ENCODE peak calls at places on chromosomes 5 and 9, in four cellular contexts. Y is K562, B is HL-60, A is GM12878. J is an unnamed sample.

GRCh38 chr9:27340876-27341540 is 44.1 kb upstream of the EQTN start:
- DNase-seq in Y (no peak), B (no peak), A (no peak), J (no peak)

GRCh38 chr5:79552984-79553383 is 39.0 kb upstream of the HOMER1 start:
- DNase-seq in Y (no peak), B (no peak), A (no peak), J (no peak)

GRCh38 chr5:83281658-83282057 is 189.9 kb upstream of the VCAN start:
- DNase-seq in Y (no peak), B (no peak), A (no peak), J (no peak)

GRCh38 chr9:129343697-129344375 is 165.8 kb upstream of the IER5L start:
- DNase-seq in Y (no peak), B (peak; percentile 91), A (no peak), J (no peak)

GRCh38 chr9:25654417-25654816 is 23.8 kb downstream of the TUSC1 start:
- DNase-seq in Y (no peak), B (no peak), A (no peak), J (no peak)

GRCh38 chr9:4226331-4227250 is 73.3 kb downstream of the GLIS3 start:
- DNase-seq in Y (no peak), B (peak; percentile 76), A (no peak), J (no peak)

GRCh38 chr5:14902826-14903560 is 31.4 kb upstream of the ANKH start:
- DNase-seq in Y (no peak), B (no peak), A (no peak), J (no peak)

GRCh38 chr5:37448941-37449340 is 69.8 kb downstream of the WDR70 start:
- DNase-seq in Y (no peak), B (no peak), A (no peak), J (no peak)

GRCh38 chr5:72137826-72138409 is 30.6 kb downstream of the MAP1B start:
- DNase-seq in Y (no peak), B (no peak), A (no peak), J (no peak)

GRCh38 chr5:132953710-132954109 is 9.7 kb downstream of the AFF4 start:
- DNase-seq in Y (no peak), B (no peak), A (no peak), J (no peak)

GRCh38 chr5:31992377-31992776 is 181.7 kb downstream of the GOLPH3 start:
- DNase-seq in Y (no peak), B (no peak), A (no peak), J (no peak)

GRCh38 chr9:130893250-130894101 is 3.1 kb downstream of the QRFP start:
- DNase-seq in Y (peak; percentile 78), B (peak; percentile 93), A (no peak), J (no peak)

GRCh38 chr5:77256406-77256805 is 45.9 kb downstream of the PDE8B start:
- DNase-seq in Y (no peak), B (no peak), A (no peak), J (no peak)

GRCh38 chr5:77251921-77252320 is 41.4 kb downstream of the PDE8B start:
- DNase-seq in Y (no peak), B (no peak), A (no peak), J (no peak)

GRCh38 chr5:77259479-77259878 is 49.0 kb downstream of the PDE8B start:
- DNase-seq in Y (no peak), B (no peak), A (peak; percentile 38), J (no peak)

GRCh38 chr5:77258652-77259051 is 48.2 kb downstream of the PDE8B start:
- DNase-seq in Y (no peak), B (no peak), A (no peak), J (no peak)

DNA sequence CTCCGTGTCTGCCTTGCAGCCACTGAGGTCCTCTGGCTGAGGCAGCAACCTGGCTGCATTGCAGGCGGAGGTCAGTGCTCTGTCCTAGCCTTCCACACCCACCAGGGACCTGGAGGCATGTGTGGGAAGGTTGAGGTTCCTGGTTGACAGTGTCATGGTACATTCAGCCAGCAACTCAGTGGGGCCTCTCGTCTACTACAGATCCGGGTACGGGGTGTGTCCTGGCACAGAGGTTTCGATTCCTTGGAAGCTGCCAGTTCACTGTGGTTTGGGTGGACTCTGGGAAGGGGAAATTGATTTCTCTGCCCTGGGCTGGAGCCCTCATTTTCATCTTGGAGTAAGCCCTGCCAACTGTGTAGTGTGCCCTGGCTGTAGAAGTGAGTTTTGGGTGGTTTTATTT is 45.1 kb downstream of the PDE8B start:
- DNase-seq in Y (no peak), B (no peak), A (no peak), J (no peak)
- TF ChIP-seq SPI1 in Y (no peak), B (no peak), A (no peak), J (no peak)

DNA sequence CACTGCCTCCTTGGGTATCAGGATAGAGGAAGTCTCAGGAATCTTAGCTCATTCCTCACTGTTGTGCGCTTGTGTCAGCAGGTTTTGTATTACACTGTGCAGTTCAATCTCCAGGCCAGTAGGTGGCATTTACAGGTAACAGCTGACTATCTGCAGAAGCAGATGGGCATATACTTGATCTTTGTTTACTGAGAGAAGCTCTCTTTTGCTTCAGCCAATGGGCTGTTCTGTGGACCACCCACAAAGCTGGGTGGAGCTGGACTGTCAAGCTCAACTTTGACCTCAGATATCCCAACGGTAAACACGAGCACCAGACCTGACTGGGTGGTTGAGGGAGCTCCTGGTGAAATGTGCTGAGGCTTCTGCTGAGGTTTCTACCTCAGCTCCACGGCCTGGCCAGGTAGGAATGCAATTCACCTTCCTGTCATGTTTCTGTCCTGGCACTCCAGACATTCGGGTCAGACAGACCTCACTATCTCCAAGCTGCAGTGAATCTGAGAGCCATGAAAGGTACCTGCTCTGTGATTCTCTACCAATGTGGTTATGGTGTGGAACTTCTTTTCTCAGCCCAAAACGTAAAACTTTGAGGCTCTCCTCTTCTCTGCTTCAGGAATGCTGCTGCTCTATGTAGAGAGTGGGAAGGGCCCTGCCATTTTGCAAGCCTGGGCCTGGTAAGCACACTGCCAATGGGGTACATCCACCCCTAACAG is 167.9 kb upstream of the ACTBL2 start:
- DNase-seq in Y (peak; percentile 62), B (peak; percentile 9), A (peak; percentile 16), J (no peak)
- TF ChIP-seq POLR2AphosphoS5 in Y (no peak), B (no peak), A (no peak), J (no peak)

DNA sequence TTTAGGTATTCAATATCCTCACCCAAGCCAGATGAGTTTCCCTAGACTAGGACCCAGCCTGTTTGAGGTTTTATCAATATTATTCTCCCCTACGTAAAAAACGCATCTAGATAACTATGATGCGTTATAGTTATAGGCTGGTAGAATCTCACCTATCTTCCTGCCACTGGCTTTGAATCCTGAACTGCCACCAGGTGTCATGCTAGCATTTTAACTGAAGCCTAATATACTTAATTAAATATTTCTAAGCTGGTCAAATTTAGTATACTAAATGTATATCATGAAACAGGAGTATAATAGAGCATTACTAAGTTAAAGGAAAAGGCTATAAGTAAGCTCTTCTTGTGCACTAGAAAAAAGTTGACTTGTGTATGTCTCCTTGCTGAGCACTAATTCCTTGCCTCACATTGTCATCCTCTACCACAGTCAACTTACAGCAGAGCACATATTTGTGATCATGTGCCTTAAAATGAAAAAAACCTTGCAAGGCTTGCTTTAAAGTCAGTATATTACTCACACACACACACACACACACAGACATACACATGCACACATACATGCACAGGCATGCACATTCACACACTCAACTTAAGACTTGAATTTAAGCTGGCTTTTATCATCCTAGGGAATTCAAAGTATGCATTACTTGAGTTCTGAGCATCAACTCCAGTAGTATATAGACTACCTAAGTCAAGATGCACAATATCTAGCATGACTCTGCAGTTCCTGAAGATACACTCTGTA is 303.4 kb downstream of the ADGRV1 start:
- DNase-seq in Y (no peak), B (no peak), A (no peak), J (no peak)
- TF ChIP-seq SPI1 in Y (no peak), B (no peak), A (no peak), J (no peak)

DNA sequence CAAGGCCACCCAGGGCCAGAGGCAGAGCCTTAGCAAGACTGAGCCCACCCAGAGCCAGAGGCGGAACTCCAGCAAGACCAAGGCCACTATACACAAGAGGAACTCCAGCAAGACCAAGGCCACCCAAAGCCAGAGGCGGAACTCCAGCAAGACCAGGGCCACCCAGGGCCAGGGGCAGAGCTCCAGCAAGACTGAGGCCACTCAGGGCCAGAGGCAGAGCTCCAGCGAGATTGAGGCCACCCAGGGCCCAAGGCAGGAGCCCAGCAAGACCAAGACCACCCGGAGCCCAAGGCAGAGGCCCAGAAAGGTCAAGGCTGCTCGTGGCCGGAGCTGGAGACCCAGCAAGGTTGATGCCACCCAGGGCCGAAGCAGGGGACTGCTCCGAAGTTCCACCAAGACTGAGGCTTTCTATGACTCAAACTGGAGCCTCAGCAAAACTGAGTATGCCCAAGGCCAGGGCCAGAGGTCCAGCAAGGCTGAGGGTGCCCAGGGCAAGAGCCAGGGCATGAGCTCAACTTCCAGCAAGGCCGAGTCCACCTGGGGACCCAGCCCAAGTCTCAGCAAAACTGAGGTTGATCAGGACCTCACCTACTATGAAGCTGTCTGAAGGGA is 4.2 kb downstream of the TOR2A start:
- DNase-seq in Y (no peak), B (no peak), A (no peak), J (no peak)
- TF ChIP-seq POLR2AphosphoS5 in Y (no peak), B (no peak), A (no peak), J (no peak)

DNA sequence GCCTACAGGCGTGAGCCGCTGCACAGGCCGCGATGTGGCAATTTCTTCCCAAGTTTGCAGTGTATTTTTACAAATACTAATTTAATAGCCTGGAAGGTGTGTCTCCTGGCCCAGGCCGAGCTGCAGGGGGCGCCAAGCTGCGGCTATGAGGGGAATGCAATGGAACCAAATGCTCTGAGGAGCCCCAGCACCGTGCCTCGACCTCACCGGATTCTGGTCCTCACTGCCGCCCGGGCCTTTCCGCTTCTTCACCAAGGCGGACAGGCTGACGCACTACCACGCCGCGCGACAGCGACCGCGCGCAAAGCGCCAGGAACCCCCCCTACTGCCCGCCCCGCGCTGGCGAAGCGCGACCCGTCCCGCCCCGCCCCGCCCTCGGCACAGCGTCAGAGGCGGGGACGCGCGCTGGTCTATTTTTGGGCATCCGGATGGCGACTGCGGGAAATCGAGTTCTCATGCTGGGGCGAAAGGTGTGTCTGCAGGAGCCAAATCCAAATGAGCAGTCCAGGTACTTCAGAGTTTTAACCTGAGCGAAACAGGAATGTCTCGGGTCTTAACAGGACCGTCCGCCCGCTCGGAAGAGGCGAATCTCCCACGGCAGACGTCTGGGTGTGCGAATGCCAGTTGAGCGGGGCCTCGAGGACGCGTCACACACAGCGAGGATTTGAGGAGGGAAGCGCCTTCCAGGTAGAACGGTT is 31.7 kb upstream of the PRXL2C start:
- DNase-seq in Y (no peak), B (no peak), A (no peak), J (peak; percentile 20)
- TF ChIP-seq SPI1 in Y (no peak), B (no peak), A (no peak), J (no peak)

GRCh38 chr9:134339183-134339806 is 13.0 kb downstream of the RXRA start:
- DNase-seq in Y (no peak), B (no peak), A (no peak), J (no peak)

GRCh38 chr9:134341929-134342745 is 15.9 kb downstream of the RXRA start:
- DNase-seq in Y (no peak), B (no peak), A (no peak), J (no peak)

GRCh38 chr9:134340475-134341186 is 14.4 kb downstream of the RXRA start:
- DNase-seq in Y (no peak), B (peak; percentile 90), A (no peak), J (no peak)

GRCh38 chr9:134342746-134343115 is 16.5 kb downstream of the RXRA start:
- DNase-seq in Y (no peak), B (no peak), A (no peak), J (no peak)

DNA sequence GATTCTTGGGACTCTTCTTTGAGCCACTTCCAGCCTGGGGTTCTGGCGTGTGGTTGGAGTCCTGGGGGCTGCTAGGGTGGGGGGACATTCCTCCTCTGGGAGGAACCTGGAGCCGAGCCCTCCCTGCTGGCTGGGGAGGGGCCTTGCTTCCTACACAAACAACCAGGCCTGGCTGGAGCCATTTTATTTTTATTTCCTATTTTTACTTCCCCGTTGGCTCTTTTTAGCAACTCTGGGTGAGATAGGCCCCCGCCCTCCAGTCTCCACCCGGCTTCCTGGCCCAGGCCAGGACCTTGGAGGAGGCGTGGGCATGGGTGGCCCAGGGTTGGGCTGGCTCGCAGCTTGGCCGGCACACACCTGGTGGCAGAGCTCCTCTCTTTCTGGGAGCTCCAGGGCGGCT is 15.1 kb downstream of the RXRA start:
- DNase-seq in Y (no peak), B (peak; percentile 87), A (no peak), J (no peak)
- TF ChIP-seq POLR2AphosphoS5 in Y (no peak), B (no peak), A (no peak), J (no peak)

J was measured in GM12891.